ENCODE peak calls at places on chromosomes 1 and 21, in eight cellular contexts. L is HCT116, W is neuronal stem cell, S is astrocyte of the spinal cord, T is colonic mucosa, D is epithelial cell of esophagus, U is neural progenitor cell, O is K562. P is an unnamed sample.
A peak's percentile ranks its signal among the peaks of the same experiment; 100 is the strongest.

GRCh38 chr1:95366498-95366897 is 132.5 kb downstream of the RWDD3 start:
- DNase-seq in L (no peak), W (no peak), S (no peak), T (no peak), D (no peak), U (no peak), O (no peak), P (no peak)

GRCh38 chr1:59730759-59731478 is 83.8 kb upstream of the HOOK1 start:
- DNase-seq in L (peak; percentile 71), W (no peak), S (peak; percentile 98), T (peak; percentile 71), D (peak; percentile 95), U (no peak), O (peak; percentile 47), P (no peak)

GRCh38 chr1:23007106-23007505 is 8.5 kb downstream of the TEX46 start:
- DNase-seq in L (no peak), W (no peak), S (no peak), T (no peak), D (no peak), U (no peak), O (no peak), P (no peak)

GRCh38 chr1:39988618-39989343 is 33.8 kb downstream of the MFSD2A start:
- DNase-seq in L (no peak), W (no peak), S (no peak), T (no peak), D (peak; percentile 96), U (no peak), O (no peak), P (no peak)

GRCh38 chr1:221089273-221089672 is 210.0 kb downstream of the HLX start:
- DNase-seq in L (no peak), W (no peak), S (peak; percentile 40), T (no peak), D (no peak), U (no peak), O (no peak), P (no peak)

GRCh38 chr1:223832637-223832943 is 13.2 kb downstream of the TP53BP2 start:
- DNase-seq in L (no peak), W (no peak), S (no peak), T (no peak), D (no peak), U (no peak), O (no peak), P (no peak)

GRCh38 chr1:4687943-4688342 is 33.5 kb downstream of the AJAP1 start:
- DNase-seq in L (no peak), W (no peak), S (no peak), T (no peak), D (no peak), U (no peak), O (no peak), P (no peak)

GRCh38 chr21:29511076-29511475 is 212.4 kb downstream of the BACH1 start:
- DNase-seq in L (no peak), W (no peak), S (peak; percentile 66), T (no peak), D (peak; percentile 14), U (no peak), O (no peak), P (no peak)

GRCh38 chr1:229758101-229759036 is 132.3 kb downstream of the URB2 start:
- DNase-seq in L (no peak), W (no peak), S (peak; percentile 31), T (no peak), D (no peak), U (no peak), O (no peak), P (no peak)

GRCh38 chr1:20377516-20378270 is 87.0 kb downstream of the VWA5B1 start:
- DNase-seq in L (no peak), W (no peak), S (no peak), T (no peak), D (no peak), U (no peak), O (no peak), P (no peak)

GRCh38 chr1:160607051-160608032 is 28.0 kb upstream of the CD84 start:
- DNase-seq in L (peak; percentile 68), W (peak; percentile 54), S (peak; percentile 76), T (peak; percentile 69), D (peak; percentile 88), U (peak; percentile 71), O (peak; percentile 71), P (peak; percentile 34)

GRCh38 chr1:174114788-174115448 is 44.4 kb upstream of the RABGAP1L start:
- DNase-seq in L (peak; percentile 67), W (peak; percentile 59), S (peak; percentile 36), T (peak; percentile 50), D (peak; percentile 76), U (peak; percentile 75), O (peak; percentile 54), P (peak; percentile 61)

GRCh38 chr1:1062364-1063163 is 11.5 kb downstream of the RNF223 start:
- DNase-seq in L (no peak), W (no peak), S (no peak), T (no peak), D (no peak), U (peak; percentile 40), O (peak; percentile 57), P (no peak)

GRCh38 chr1:11488201-11488770 is 9.3 kb downstream of the DISP3 start:
- DNase-seq in L (no peak), W (no peak), S (no peak), T (no peak), D (no peak), U (no peak), O (no peak), P (no peak)

DNA sequence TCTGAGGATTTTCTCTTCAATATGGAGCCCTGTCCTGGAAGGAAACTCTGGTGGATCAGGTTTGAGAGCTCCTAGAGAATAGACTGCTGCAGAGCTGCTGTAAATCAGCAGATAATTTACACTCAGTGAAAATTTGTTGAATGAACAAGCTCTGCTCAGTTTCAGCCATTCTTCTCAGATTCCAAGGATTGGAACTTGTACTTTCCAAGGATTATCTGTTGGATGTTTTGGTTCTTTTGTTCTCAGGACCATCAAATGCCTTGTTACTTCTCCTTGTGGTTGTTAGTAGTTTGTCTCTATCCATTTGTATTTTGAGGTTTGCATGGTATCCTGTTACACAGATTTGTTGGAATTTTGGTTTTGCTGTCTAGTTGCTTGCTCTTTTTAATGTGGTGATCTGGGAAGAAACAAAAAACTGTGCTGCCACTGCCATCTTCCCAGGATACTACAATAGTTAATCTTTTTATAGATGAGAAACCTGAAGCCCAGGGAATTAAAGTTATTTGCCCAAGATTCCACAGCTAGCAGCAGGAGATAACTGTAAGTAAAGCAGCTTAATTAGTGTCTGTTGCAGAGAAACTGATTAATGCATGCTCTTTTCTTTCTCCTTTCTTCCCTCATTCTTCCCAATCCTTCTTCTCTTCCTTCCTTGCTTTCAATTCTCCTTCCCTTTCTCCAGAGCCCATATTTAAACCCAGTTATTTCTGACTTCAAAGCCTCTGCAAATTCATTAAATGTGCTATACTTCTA is 21.7 kb upstream of the KIFAP3 start:
- DNase-seq in L (no peak), W (no peak), S (no peak), T (no peak), D (no peak), U (peak; percentile 50), O (no peak), P (peak; percentile 12)
- H3K4me3 ChIP-seq in L (no peak overlapping the region), W (no peak overlapping the region), S (no peak overlapping the region), T (no peak overlapping the region), D (no peak overlapping the region), U (peak overlapping the region; percentile 4), O (no peak overlapping the region), P (no peak overlapping the region)

GRCh38 chr1:247335871-247336270 is 4.2 kb upstream of the ZNF496 start:
- DNase-seq in L (no peak), W (no peak), S (no peak), T (no peak), D (no peak), U (peak; percentile 23), O (no peak), P (no peak)
- H3K4me3 ChIP-seq in L (no peak overlapping the region), W (no peak overlapping the region), S (no peak overlapping the region), T (no peak overlapping the region), D (no peak overlapping the region), U (no peak overlapping the region), O (no peak overlapping the region), P (no peak overlapping the region)

GRCh38 chr1:21650400-21650799 is 18.8 kb downstream of the RAP1GAP start:
- DNase-seq in L (no peak), W (no peak), S (no peak), T (no peak), D (no peak), U (no peak), O (no peak), P (no peak)

GRCh38 chr1:21652101-21652936 is 16.8 kb downstream of the RAP1GAP start:
- DNase-seq in L (no peak), W (no peak), S (no peak), T (no peak), D (no peak), U (peak; percentile 30), O (no peak), P (no peak)

GRCh38 chr1:21649315-21649714 is 19.8 kb downstream of the RAP1GAP start:
- DNase-seq in L (no peak), W (no peak), S (no peak), T (no peak), D (no peak), U (no peak), O (no peak), P (no peak)

GRCh38 chr1:21652937-21653743 is 16.0 kb downstream of the RAP1GAP start:
- DNase-seq in L (no peak), W (no peak), S (no peak), T (no peak), D (no peak), U (no peak), O (no peak), P (no peak)

GRCh38 chr1:21651214-21652042 is 17.7 kb downstream of the RAP1GAP start:
- DNase-seq in L (no peak), W (peak; percentile 62), S (no peak), T (peak; percentile 45), D (peak; percentile 27), U (peak; percentile 90), O (peak; percentile 94), P (peak; percentile 36)
- H3K4me3 ChIP-seq in L (peak overlapping the region; percentile 65), W (peak overlapping the region; percentile 80), S (peak overlapping the region; percentile 27), T (peak overlapping the region; percentile 36), D (peak overlapping the region; percentile 39), U (peak overlapping the region; percentile 41), O (peak overlapping the region; percentile 42), P (peak overlapping the region; percentile 24)

DNA sequence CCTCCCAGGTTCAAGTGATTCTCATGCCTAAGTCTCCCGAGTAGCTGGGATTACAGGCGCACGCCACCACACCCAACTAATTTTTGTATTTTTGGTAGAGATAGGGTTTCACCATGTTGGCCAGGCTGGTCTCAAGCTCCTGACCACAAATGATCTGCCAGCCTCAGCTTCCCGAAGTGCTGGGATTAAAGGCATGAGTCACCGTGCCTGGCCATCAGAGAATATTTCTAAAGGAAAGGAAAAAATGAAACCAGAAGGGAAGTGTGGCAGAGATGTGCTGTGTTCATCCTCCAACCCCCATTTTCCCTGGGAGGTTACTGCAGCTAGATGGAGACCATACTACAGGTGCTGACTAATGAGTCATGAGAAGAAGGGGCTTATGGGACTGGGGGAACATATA is 964.1 kb downstream of the TTLL7 start:
- DNase-seq in L (no peak), W (no peak), S (no peak), T (no peak), D (no peak), U (no peak), O (no peak), P (no peak)
- H3K4me3 ChIP-seq in L (no peak overlapping the region), W (no peak overlapping the region), S (no peak overlapping the region), T (no peak overlapping the region), D (no peak overlapping the region), U (no peak overlapping the region), O (no peak overlapping the region), P (no peak overlapping the region)